ENCODE peak calls at places on chromosomes 7 and 10, in four cellular contexts. J is GM12878, Y is K562, D is GM12891. X is an unnamed sample.

GRCh38 chr7:1668486-1668931 is 1.6 kb upstream of the ELFN1 start:
- DNase-seq in J (no peak), Y (no peak), D (no peak), X (no peak)

GRCh38 chr7:87463982-87464381 is 11.5 kb downstream of the ABCB4 start:
- DNase-seq in J (no peak), Y (no peak), D (no peak), X (no peak)

GRCh38 chr10:37856881-37857286 is 526 bp downstream of the ZNF248 start:
- DNase-seq in J (no peak), Y (peak), D (no peak), X (peak)

GRCh38 chr10:78473016-78473415 is 439.4 kb downstream of the RPS24 start:
- DNase-seq in J (no peak), Y (no peak), D (no peak), X (no peak)

GRCh38 chr10:114266521-114266920 is 27.5 kb downstream of the VWA2 start:
- DNase-seq in J (no peak), Y (no peak), D (no peak), X (no peak)

GRCh38 chr10:128022216-128023196 is 103.7 kb downstream of the MKI67 start:
- DNase-seq in J (no peak), Y (no peak), D (no peak), X (no peak)

GRCh38 chr10:69382382-69383117 is 34.2 kb downstream of the TACR2 start:
- DNase-seq in J (no peak), Y (no peak), D (no peak), X (no peak)

GRCh38 chr10:5956146-5956914 is 21.0 kb downstream of the IL15RA start:
- DNase-seq in J (no peak), Y (no peak), D (no peak), X (no peak)

GRCh38 chr7:37071124-37071523 is 346.8 kb upstream of the AOAH start:
- DNase-seq in J (no peak), Y (no peak), D (no peak), X (no peak)

GRCh38 chr10:128084364-128084763 is 41.9 kb downstream of the MKI67 start:
- DNase-seq in J (no peak), Y (no peak), D (no peak), X (no peak)

GRCh38 chr7:47804767-47805545 is 143.3 kb downstream of the PKD1L1 start:
- DNase-seq in J (no peak), Y (no peak), D (no peak), X (no peak)

GRCh38 chr10:114289096-114289436 is 50.0 kb downstream of the VWA2 start:
- DNase-seq in J (no peak), Y (no peak), D (no peak), X (no peak)

GRCh38 chr10:6173203-6173602 is 29.5 kb upstream of the PFKFB3 start:
- DNase-seq in J (no peak), Y (no peak), D (no peak), X (no peak)

GRCh38 chr7:32479574-32480200 is 10.5 kb downstream of the LSM5 start:
- DNase-seq in J (no peak), Y (peak), D (no peak), X (no peak)

GRCh38 chr7:101935521-101936141 is 118.2 kb downstream of the CUX1 start:
- DNase-seq in J (no peak), Y (no peak), D (no peak), X (no peak)

GRCh38 chr7:150755473-150756099 is 18.4 kb downstream of the GIMAP5 start:
- DNase-seq in J (peak), Y (no peak), D (no peak), X (no peak)

GRCh38 chr10:42754155-42755027 is 28.2 kb upstream of the BMS1 start:
- DNase-seq in J (no peak), Y (peak), D (no peak), X (no peak)

GRCh38 chr10:3574451-3574850 is 210.6 kb downstream of the KLF6 start:
- DNase-seq in J (no peak), Y (no peak), D (no peak), X (no peak)

GRCh38 chr7:45068236-45069023 is 20.3 kb downstream of the NACAD start:
- DNase-seq in J (no peak), Y (no peak), D (no peak), X (no peak)

GRCh38 chr7:43669286-43670081 is 59.8 kb downstream of the COA1 start:
- DNase-seq in J (no peak), Y (no peak), D (no peak), X (no peak)

GRCh38 chr7:71133232-71133622 is 1.3 kb downstream of the GALNT17 start:
- DNase-seq in J (no peak), Y (no peak), D (no peak), X (no peak)

GRCh38 chr7:42689626-42690025 is 222.2 kb downstream of the C7orf25 start:
- DNase-seq in J (no peak), Y (no peak), D (no peak), X (no peak)

GRCh38 chr10:86707505-86707904 is 39.2 kb downstream of the LDB3 start:
- DNase-seq in J (no peak), Y (no peak), D (no peak), X (no peak)

GRCh38 chr7:46603780-46604725 is 683.0 kb upstream of the IGFBP3 start:
- DNase-seq in J (no peak), Y (no peak), D (no peak), X (no peak)

GRCh38 chr10:16521311-16522016 is at the start of gene C1QL3:
- DNase-seq in J (no peak), Y (no peak), D (peak), X (no peak)

GRCh38 chr7:12287886-12288285 is 76.8 kb downstream of the TMEM106B start:
- DNase-seq in J (no peak), Y (no peak), D (no peak), X (no peak)

GRCh38 chr7:135420786-135421185 is 89.1 kb downstream of the CNOT4 start:
- DNase-seq in J (no peak), Y (no peak), D (no peak), X (no peak)

GRCh38 chr7:137563986-137564385 is 220.5 kb upstream of the PTN start:
- DNase-seq in J (no peak), Y (no peak), D (no peak), X (no peak)

GRCh38 chr7:128041203-128041602 is 10.0 kb upstream of the LRRC4 start:
- DNase-seq in J (no peak), Y (no peak), D (no peak), X (no peak)

GRCh38 chr10:122657734-122658133 is 41.9 kb downstream of the C10orf120 start:
- DNase-seq in J (no peak), Y (no peak), D (no peak), X (no peak)

GRCh38 chr10:29687411-29688160 is 52.8 kb upstream of the SVIL start:
- DNase-seq in J (no peak), Y (no peak), D (no peak), X (peak)

GRCh38 chr7:137919987-137920386 is 73.2 kb upstream of the DGKI start:
- DNase-seq in J (no peak), Y (no peak), D (no peak), X (no peak)

GRCh38 chr10:12241810-12242529 is 46.0 kb downstream of the CDC123 start:
- DNase-seq in J (peak), Y (no peak), D (peak), X (no peak)

GRCh38 chr10:125146791-125147604 is 13.4 kb downstream of the CTBP2 start:
- DNase-seq in J (no peak), Y (no peak), D (no peak), X (peak)

GRCh38 chr7:157539521-157539920 is 202.7 kb downstream of the DNAJB6 start:
- DNase-seq in J (no peak), Y (no peak), D (no peak), X (no peak)

GRCh38 chr7:5077740-5078139 is 32.1 kb downstream of the RBAK start:
- DNase-seq in J (no peak), Y (no peak), D (no peak), X (no peak)

GRCh38 chr7:18834574-18835361 is 282.7 kb downstream of the TWIST1 start:
- DNase-seq in J (no peak), Y (no peak), D (no peak), X (no peak)

GRCh38 chr10:51224610-51225230 is 150.4 kb downstream of the PRKG1 start:
- DNase-seq in J (no peak), Y (no peak), D (no peak), X (no peak)
- TF ChIP-seq SPI1 in J (no peak), Y (no peak), D (no peak), X (no peak)

GRCh38 chr10:10791869-10792268 is 225.8 kb upstream of the CELF2 start:
- DNase-seq in J (no peak), Y (no peak), D (no peak), X (no peak)

GRCh38 chr10:10796061-10796773 is 221.5 kb upstream of the CELF2 start:
- DNase-seq in J (no peak), Y (no peak), D (no peak), X (no peak)

GRCh38 chr10:10794776-10795175 is 222.9 kb upstream of the CELF2 start:
- DNase-seq in J (no peak), Y (no peak), D (no peak), X (no peak)

GRCh38 chr10:10792681-10793080 is 225.0 kb upstream of the CELF2 start:
- DNase-seq in J (no peak), Y (no peak), D (no peak), X (no peak)

GRCh38 chr10:10794056-10794455 is 223.6 kb upstream of the CELF2 start:
- DNase-seq in J (no peak), Y (no peak), D (no peak), X (no peak)
- TF ChIP-seq SPI1 in J (no peak), Y (no peak), D (no peak), X (no peak)

DNA sequence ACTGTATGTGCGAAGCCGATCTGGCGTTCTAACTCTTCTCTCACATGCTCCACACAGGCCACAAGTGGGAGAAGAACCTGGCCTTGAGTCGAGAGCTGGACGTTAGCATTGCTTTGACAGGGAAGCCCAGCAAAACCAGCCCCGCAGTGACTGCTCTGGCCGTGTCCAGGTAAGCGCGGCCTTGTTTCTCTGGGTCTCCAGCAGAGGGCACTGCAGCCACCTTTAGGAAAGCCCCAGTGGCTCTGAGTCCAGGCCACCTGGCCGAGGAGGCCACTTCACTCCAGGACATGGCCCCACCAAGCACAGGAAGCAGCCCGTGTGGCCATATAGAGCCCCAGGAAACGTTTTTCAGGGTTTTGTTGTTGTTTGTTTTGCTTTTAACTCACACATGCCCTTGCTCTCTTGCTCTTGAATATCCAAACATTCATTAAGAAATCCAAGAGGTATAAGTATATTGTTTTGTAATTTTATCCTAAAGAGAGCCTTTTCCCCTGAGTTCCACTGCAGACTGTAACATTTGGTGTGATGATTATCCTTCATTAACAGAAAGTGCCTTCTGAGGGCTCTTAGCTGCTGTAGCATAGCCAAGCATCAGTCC is 41.8 kb upstream of the LRRC18 start:
- DNase-seq in J (no peak), Y (peak), D (peak), X (peak)
- TF ChIP-seq SPI1 in J (no peak), Y (no peak), D (no peak), X (no peak)

DNA sequence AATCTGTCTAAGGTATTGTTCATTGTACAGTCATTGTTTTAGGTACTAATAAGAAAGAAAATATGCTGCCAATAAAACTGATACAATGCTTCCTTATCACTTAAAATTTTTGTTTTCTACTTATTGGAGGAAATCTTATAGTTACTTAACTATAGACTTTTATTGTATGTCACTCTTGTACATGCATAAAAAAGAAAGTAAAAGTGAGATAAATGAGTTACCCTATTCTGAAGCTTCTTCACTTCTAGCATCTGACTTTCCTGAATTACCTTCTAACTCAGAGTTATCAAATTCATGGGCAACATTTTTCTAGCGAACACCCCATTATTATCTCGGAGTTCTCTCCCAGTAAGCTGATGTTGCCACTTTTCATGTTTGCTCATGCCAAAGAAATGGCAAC is 504.9 kb downstream of the SH2D4B start:
- DNase-seq in J (no peak), Y (no peak), D (no peak), X (no peak)
- TF ChIP-seq SPI1 in J (no peak), Y (no peak), D (no peak), X (no peak)

DNA sequence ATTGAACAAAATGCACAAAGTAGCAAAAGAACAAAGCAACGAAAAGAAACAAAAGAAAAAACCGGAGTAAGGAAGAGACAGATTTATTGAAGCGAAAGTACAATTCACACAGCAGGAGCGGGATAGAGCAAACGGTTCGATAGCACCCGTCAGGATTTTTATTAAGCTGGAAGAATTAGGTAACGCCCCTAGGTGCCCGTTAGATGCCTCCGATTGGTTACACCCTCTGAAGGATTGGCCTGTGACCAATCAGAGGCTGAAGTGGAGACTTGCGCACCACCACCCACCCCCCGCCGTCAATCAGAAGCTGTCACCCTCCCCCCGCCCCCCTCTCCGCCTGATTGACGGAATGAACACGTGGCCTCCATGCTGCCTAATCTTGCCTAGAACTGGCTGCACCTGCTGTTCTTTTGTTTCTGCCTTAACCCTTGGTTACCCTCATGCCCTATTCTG is 16.8 kb downstream of the OCM2 start:
- DNase-seq in J (no peak), Y (peak), D (no peak), X (no peak)
- TF ChIP-seq SPI1 in J (no peak), Y (no peak), D (no peak), X (no peak)

GRCh38 chr7:6169805-6170520 is 102.5 kb downstream of the CYTH3 start:
- DNase-seq in J (no peak), Y (no peak), D (no peak), X (no peak)
- TF ChIP-seq SPI1 in J (no peak), Y (no peak), D (no peak), X (no peak)

DNA sequence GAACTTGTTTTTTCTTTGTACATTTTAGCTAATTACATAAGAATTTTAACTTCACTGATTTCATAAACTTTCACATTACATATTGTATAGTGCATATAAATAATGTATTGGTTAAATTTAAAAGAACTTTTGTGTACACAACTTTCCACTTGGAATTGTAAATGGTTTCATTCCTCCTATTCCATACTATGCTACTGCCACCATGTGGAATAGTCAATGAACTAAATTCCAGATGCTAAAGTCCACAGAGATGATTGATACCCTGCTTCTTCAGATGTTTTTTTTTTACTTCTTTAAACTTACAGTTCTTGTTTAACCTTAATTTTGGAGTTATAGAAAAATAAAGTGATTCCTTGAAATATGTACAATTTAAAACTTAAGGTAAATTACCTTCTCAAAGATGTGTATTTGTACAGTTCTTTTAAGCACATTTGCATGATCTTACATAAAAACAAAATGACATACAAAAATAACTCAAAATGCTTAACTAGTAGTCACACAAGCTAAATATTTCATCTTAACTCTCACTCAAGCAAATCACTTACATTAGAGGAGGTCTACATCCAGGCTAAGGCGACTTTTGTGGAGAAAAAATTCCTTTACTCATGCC is 247.6 kb upstream of the HGF start:
- DNase-seq in J (no peak), Y (no peak), D (no peak), X (no peak)
- TF ChIP-seq SPI1 in J (no peak), Y (no peak), D (no peak), X (no peak)

GRCh38 chr7:30707391-30708351 is 25.4 kb upstream of the CRHR2 start:
- DNase-seq in J (no peak), Y (no peak), D (no peak), X (no peak)
- TF ChIP-seq SPI1 in J (no peak), Y (no peak), D (no peak), X (no peak)

GRCh38 chr7:94787285-94787684 is 120.1 kb upstream of the PPP1R9A start:
- DNase-seq in J (no peak), Y (no peak), D (no peak), X (no peak)
- TF ChIP-seq SPI1 in J (no peak), Y (no peak), D (no peak), X (no peak)

GRCh38 chr10:101136007-101136707 is 5.1 kb downstream of the TLX1 start:
- DNase-seq in J (no peak), Y (peak), D (no peak), X (no peak)
- TF ChIP-seq SPI1 in J (no peak), Y (no peak), D (no peak), X (no peak)

X was measured in HL-60.